ENCODE peak calls at places on chromosomes 1 and 21, in four cellular contexts. One of them, this sample, is unnamed.

GRCh38 chr1:85048296-85049064 is at the start of gene MCOLN3:
- DNase-seq in GM12878: no peak
- DNase-seq in K562: peak
- DNase-seq in HCT116: peak
- DNase-seq in this sample: peak

GRCh38 chr21:40204956-40205355 is 337.7 kb downstream of the PCP4 start:
- DNase-seq in HCT116: no peak
- DNase-seq in K562: no peak
- DNase-seq in GM12878: no peak
- DNase-seq in this sample: no peak

GRCh38 chr1:21641537-21641936 is 27.6 kb downstream of the RAP1GAP start:
- DNase-seq in GM12878: no peak
- DNase-seq in HCT116: no peak
- DNase-seq in K562: no peak
- DNase-seq in this sample: no peak

GRCh38 chr1:221315330-221315729 is 426.6 kb downstream of the DUSP10 start:
- DNase-seq in GM12878: no peak
- DNase-seq in K562: no peak
- DNase-seq in HCT116: no peak
- DNase-seq in this sample: no peak

GRCh38 chr21:41321211-41321907 is 4.8 kb downstream of the FAM3B start:
- DNase-seq in K562: no peak
- DNase-seq in HCT116: no peak
- DNase-seq in GM12878: no peak
- DNase-seq in this sample: no peak

GRCh38 chr1:17198476-17199258 is 6.3 kb upstream of the PADI1 start:
- DNase-seq in HCT116: no peak
- DNase-seq in K562: no peak
- DNase-seq in GM12878: no peak
- DNase-seq in this sample: no peak

GRCh38 chr1:87723193-87723592 is 394.5 kb downstream of the LMO4 start:
- DNase-seq in GM12878: no peak
- DNase-seq in HCT116: no peak
- DNase-seq in K562: no peak
- DNase-seq in this sample: no peak

GRCh38 chr1:210233495-210234253 is 1.1 kb downstream of the SERTAD4 start:
- DNase-seq in HCT116: peak
- DNase-seq in GM12878: no peak
- DNase-seq in K562: peak
- DNase-seq in this sample: peak

GRCh38 chr1:223827193-223827663 is 18.5 kb downstream of the TP53BP2 start:
- DNase-seq in K562: no peak
- DNase-seq in GM12878: no peak
- DNase-seq in HCT116: no peak
- DNase-seq in this sample: no peak

GRCh38 chr1:227885135-227885647 is 62.5 kb downstream of the WNT9A start:
- DNase-seq in K562: no peak
- DNase-seq in GM12878: no peak
- DNase-seq in HCT116: no peak
- DNase-seq in this sample: no peak

GRCh38 chr1:227885648-227886502 is 61.9 kb downstream of the WNT9A start:
- DNase-seq in GM12878: no peak
- DNase-seq in K562: peak
- DNase-seq in HCT116: peak
- DNase-seq in this sample: peak

GRCh38 chr1:227886993-227887696 is 60.6 kb downstream of the WNT9A start:
- DNase-seq in HCT116: no peak
- DNase-seq in K562: no peak
- DNase-seq in GM12878: no peak
- DNase-seq in this sample: no peak

GRCh38 chr1:227887697-227888403 is 59.9 kb downstream of the WNT9A start:
- DNase-seq in GM12878: no peak
- DNase-seq in K562: no peak
- DNase-seq in HCT116: no peak
- DNase-seq in this sample: no peak

GRCh38 chr1:227886503-227886961 is 61.2 kb downstream of the WNT9A start:
- DNase-seq in GM12878: no peak
- DNase-seq in HCT116: no peak
- DNase-seq in K562: no peak
- DNase-seq in this sample: no peak
- TF ChIP-seq JUND in GM12878: no peak
- TF ChIP-seq JUND in HCT116: no peak
- TF ChIP-seq JUND in K562: no peak
- TF ChIP-seq JUND in this sample: no peak

GRCh38 chr1:67005068-67005467 is 48.9 kb downstream of the SLC35D1 start:
- DNase-seq in K562: no peak
- DNase-seq in HCT116: no peak
- DNase-seq in GM12878: no peak
- DNase-seq in this sample: no peak

GRCh38 chr1:67001682-67002425 is 52.1 kb downstream of the SLC35D1 start:
- DNase-seq in K562: no peak
- DNase-seq in GM12878: no peak
- DNase-seq in HCT116: no peak
- DNase-seq in this sample: no peak

GRCh38 chr1:66998972-66999371 is 55.0 kb downstream of the SLC35D1 start:
- DNase-seq in K562: no peak
- DNase-seq in GM12878: no peak
- DNase-seq in HCT116: no peak
- DNase-seq in this sample: no peak

GRCh38 chr1:66999640-67000400 is 54.1 kb downstream of the SLC35D1 start:
- DNase-seq in GM12878: no peak
- DNase-seq in HCT116: no peak
- DNase-seq in K562: no peak
- DNase-seq in this sample: no peak

GRCh38 chr1:67004176-67004575 is 49.8 kb downstream of the SLC35D1 start:
- DNase-seq in K562: no peak
- DNase-seq in HCT116: no peak
- DNase-seq in GM12878: no peak
- DNase-seq in this sample: no peak
- TF ChIP-seq JUND in K562: no peak
- TF ChIP-seq JUND in HCT116: no peak
- TF ChIP-seq JUND in GM12878: no peak
- TF ChIP-seq JUND in this sample: no peak

GRCh38 chr1:172764378-172764777 is 105.5 kb downstream of the FASLG start:
- DNase-seq in K562: no peak
- DNase-seq in GM12878: no peak
- DNase-seq in HCT116: no peak
- DNase-seq in this sample: no peak
- TF ChIP-seq JUND in K562: no peak
- TF ChIP-seq JUND in GM12878: no peak
- TF ChIP-seq JUND in HCT116: no peak
- TF ChIP-seq JUND in this sample: no peak

DNA sequence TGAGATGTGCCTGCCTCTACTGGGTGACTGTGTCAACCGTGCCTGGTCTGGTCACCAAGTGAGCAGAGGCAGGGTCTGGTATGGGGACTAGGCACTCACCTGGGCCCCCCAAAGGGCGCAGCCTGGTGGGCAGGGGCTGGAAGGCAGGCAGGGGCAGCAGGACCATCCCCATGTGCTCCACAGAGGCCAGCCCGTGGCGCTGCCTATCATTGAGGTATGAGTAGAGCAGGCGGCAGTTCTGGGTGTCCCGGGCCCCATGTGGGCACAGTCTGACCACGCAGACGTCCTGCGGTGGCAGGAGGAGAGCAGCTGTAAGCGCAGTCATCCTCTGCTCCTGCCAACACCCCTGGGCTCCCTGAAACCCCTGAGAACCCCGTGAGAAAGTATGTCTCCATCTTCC is 23.7 kb downstream of the SPOCD1 start:
- DNase-seq in GM12878: no peak
- DNase-seq in HCT116: no peak
- DNase-seq in K562: no peak
- DNase-seq in this sample: no peak
- TF ChIP-seq JUND in GM12878: no peak
- TF ChIP-seq JUND in HCT116: no peak
- TF ChIP-seq JUND in K562: no peak
- TF ChIP-seq JUND in this sample: no peak

GRCh38 chr1:216502528-216503162 is 79.4 kb upstream of the USH2A start:
- DNase-seq in K562: no peak
- DNase-seq in GM12878: no peak
- DNase-seq in HCT116: no peak
- DNase-seq in this sample: no peak

GRCh38 chr1:216498277-216498676 is 75.0 kb upstream of the USH2A start:
- DNase-seq in K562: no peak
- DNase-seq in HCT116: no peak
- DNase-seq in GM12878: no peak
- DNase-seq in this sample: no peak

GRCh38 chr1:216499581-216500272 is 76.5 kb upstream of the USH2A start:
- DNase-seq in HCT116: no peak
- DNase-seq in GM12878: no peak
- DNase-seq in K562: no peak
- DNase-seq in this sample: no peak

GRCh38 chr1:216500273-216500967 is 77.2 kb upstream of the USH2A start:
- DNase-seq in K562: no peak
- DNase-seq in HCT116: no peak
- DNase-seq in GM12878: no peak
- DNase-seq in this sample: no peak
- TF ChIP-seq JUND in K562: no peak
- TF ChIP-seq JUND in HCT116: no peak
- TF ChIP-seq JUND in GM12878: no peak
- TF ChIP-seq JUND in this sample: no peak

GRCh38 chr1:19709255-19709765 is 44.6 kb downstream of the HTR6 start:
- DNase-seq in GM12878: no peak
- DNase-seq in K562: no peak
- DNase-seq in HCT116: no peak
- DNase-seq in this sample: no peak

GRCh38 chr1:19715334-19716203 is 50.9 kb downstream of the HTR6 start:
- DNase-seq in GM12878: peak
- DNase-seq in HCT116: peak
- DNase-seq in K562: peak
- DNase-seq in this sample: peak

GRCh38 chr1:19712928-19713327 is 48.3 kb downstream of the HTR6 start:
- DNase-seq in HCT116: no peak
- DNase-seq in GM12878: no peak
- DNase-seq in K562: no peak
- DNase-seq in this sample: no peak

GRCh38 chr1:19708558-19708957 is 43.9 kb downstream of the HTR6 start:
- DNase-seq in GM12878: no peak
- DNase-seq in K562: no peak
- DNase-seq in HCT116: no peak
- DNase-seq in this sample: no peak

DNA sequence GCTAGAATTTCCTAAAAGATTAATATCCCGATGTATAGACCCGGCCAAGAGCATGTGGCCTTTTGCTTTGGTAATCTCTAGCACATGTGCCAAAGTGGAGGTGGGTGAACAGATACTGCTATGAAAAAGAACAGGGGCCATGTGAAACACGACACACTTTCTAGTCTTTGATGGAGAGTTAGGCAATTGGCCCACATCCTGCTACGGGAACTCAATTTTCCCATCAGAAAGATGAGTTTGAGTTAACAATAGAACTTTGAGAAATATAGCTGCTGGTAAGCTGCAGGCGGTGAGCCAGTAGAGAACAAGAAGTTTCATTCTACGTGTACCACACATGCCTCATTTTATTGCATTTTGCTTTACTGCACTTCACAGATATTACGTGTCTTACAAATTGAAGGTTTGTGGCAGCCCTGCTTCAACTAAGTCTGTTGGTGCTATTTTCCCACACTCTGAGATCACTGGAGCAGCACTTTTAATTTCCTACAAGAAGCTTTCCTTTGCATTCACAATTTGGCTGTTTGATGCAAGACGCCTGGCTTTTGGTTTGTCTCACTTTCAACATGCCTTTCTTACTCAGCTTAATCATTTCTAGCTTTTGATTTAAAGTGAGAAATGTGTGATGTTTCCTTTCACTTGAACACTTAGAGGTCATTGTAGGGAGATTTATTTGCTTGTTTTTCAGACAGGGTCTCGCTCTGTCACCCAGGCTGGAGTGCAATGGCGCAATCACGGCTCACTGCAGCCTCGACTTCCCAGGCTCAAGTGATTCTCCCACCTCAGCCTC is 46.3 kb downstream of the HTR6 start:
- DNase-seq in K562: no peak
- DNase-seq in HCT116: no peak
- DNase-seq in GM12878: peak
- DNase-seq in this sample: no peak
- TF ChIP-seq JUND in K562: no peak
- TF ChIP-seq JUND in HCT116: no peak
- TF ChIP-seq JUND in GM12878: no peak
- TF ChIP-seq JUND in this sample: no peak

GRCh38 chr1:220159026-220159425 is 65.1 kb downstream of the IARS2 start:
- DNase-seq in K562: no peak
- DNase-seq in GM12878: no peak
- DNase-seq in HCT116: no peak
- DNase-seq in this sample: no peak
- TF ChIP-seq JUND in K562: no peak
- TF ChIP-seq JUND in GM12878: no peak
- TF ChIP-seq JUND in HCT116: no peak
- TF ChIP-seq JUND in this sample: no peak

DNA sequence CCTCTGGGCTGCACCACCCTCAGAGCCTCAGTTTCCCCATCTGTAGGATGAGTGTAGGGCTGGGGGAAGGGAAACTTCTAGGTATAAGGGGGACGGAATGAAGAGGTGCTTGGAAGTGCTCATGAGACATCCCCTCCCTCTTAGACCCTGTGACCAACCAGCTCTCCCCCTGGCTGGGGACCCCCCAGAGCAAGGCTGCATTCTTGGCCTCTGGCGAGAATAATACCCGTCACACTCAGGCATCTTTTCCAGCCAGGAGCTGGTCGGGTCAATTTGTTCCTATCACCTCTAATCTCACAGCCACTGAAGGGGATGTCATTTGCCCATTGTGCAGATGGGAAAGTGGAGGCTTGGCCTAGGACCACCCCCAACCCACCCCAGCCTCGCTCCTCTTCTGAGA is 443.0 kb downstream of the PTPRU start:
- DNase-seq in K562: no peak
- DNase-seq in GM12878: no peak
- DNase-seq in HCT116: no peak
- DNase-seq in this sample: no peak
- TF ChIP-seq JUND in K562: no peak
- TF ChIP-seq JUND in GM12878: no peak
- TF ChIP-seq JUND in HCT116: no peak
- TF ChIP-seq JUND in this sample: no peak

DNA sequence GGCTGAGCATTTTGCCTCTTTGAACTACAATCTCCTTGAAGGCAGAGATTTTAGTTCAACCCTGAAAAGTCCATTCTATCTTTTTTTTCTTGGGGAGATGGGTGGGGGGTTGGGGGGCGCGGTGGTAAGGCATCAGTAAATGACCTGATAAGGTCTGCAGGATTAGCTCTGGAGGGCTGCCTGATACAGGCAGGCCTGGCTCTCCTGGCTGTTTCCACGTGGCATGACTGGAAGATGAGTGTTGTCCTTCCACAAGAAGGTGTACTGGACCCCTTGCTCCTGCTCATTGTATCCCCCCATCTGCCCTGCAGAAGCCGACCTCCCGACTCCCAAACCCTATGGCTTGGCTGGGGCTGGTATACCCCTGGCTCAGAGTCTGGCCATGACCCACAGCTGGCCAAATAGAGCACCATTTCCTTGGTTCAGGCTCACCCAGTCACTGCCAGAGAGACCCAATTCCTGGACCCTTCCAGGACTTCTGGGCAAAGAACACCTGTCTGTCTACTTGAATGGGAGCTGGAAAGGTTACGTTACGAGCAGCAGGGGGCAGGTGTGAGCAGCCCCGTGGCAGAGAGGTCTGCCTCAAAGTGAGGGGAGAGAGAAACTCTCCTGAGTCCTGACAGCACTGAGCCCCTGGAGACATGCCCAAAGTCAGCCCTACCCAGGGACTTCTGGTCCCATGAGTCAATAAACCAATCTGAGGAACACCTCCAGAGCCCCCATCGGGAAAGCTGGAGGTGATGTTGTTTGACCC is 17.0 kb downstream of the DHRS3 start:
- DNase-seq in HCT116: no peak
- DNase-seq in GM12878: no peak
- DNase-seq in K562: peak
- DNase-seq in this sample: peak
- TF ChIP-seq JUND in HCT116: no peak
- TF ChIP-seq JUND in GM12878: no peak
- TF ChIP-seq JUND in K562: no peak
- TF ChIP-seq JUND in this sample: no peak

This sample was measured in T47D.